ENCODE peak calls at places on chromosomes 7 and 10, in four cellular contexts. V is right atrium auricular region, G is heart left ventricle, S is NB4. C is an unnamed sample.

GRCh38 chr7:27901028-27901760 is 161.2 kb downstream of the TAX1BP1 start:
- DNase-seq in V (no peak), G (no peak), S (peak; percentile 65), C (peak; percentile 71)

GRCh38 chr7:46011501-46011900 is 90.4 kb upstream of the IGFBP3 start:
- DNase-seq in V (no peak), G (no peak), S (no peak), C (no peak)

GRCh38 chr10:97549587-97550322 is 22.8 kb upstream of the ANKRD2 start:
- DNase-seq in V (no peak), G (no peak), S (no peak), C (no peak)

GRCh38 chr10:30062582-30062981 is 3.2 kb upstream of the JCAD start:
- DNase-seq in V (no peak), G (no peak), S (no peak), C (no peak)

GRCh38 chr7:101100858-101101847 is 15.9 kb downstream of the TRIM56 start:
- DNase-seq in V (no peak), G (no peak), S (no peak), C (no peak)

GRCh38 chr10:14565199-14565598 is 209.5 kb downstream of the FAM107B start:
- DNase-seq in V (no peak), G (no peak), S (no peak), C (no peak)

GRCh38 chr7:140053812-140054539 is 8.8 kb downstream of the PARP12 start:
- DNase-seq in V (no peak), G (no peak), S (no peak), C (no peak)

GRCh38 chr7:105689093-105689819 is 108.0 kb upstream of the EFCAB10 start:
- DNase-seq in V (no peak), G (no peak), S (no peak), C (no peak)

GRCh38 chr10:70331486-70332268 is 47.9 kb upstream of the NPFFR1 start:
- DNase-seq in V (peak; percentile 66), G (no peak), S (peak; percentile 99), C (peak; percentile 97)

GRCh38 chr10:121260383-121260782 is 337.9 kb downstream of the FGFR2 start:
- DNase-seq in V (no peak), G (no peak), S (no peak), C (no peak)

GRCh38 chr7:98354511-98355249 is 46.2 kb downstream of the BAIAP2L1 start:
- DNase-seq in V (no peak), G (peak; percentile 66), S (no peak), C (peak; percentile 76)

GRCh38 chr10:20998036-20998435 is 100.9 kb upstream of the NEBL start:
- DNase-seq in V (no peak), G (no peak), S (no peak), C (no peak)

GRCh38 chr7:152872745-152873118 is 113.2 kb downstream of the ACTR3B start:
- DNase-seq in V (no peak), G (no peak), S (no peak), C (no peak)

GRCh38 chr7:93720106-93720505 is 145.6 kb upstream of the CALCR start:
- DNase-seq in V (no peak), G (no peak), S (no peak), C (no peak)

GRCh38 chr10:70510904-70511303 is 32.3 kb downstream of the PALD1 start:
- DNase-seq in V (no peak), G (no peak), S (no peak), C (no peak)

GRCh38 chr7:134414109-134414508 is 44.8 kb downstream of the AKR1B1 start:
- DNase-seq in V (no peak), G (no peak), S (no peak), C (no peak)

GRCh38 chr10:110860576-110861241 is 11.0 kb upstream of the PDCD4 start:
- DNase-seq in V (no peak), G (no peak), S (peak; percentile 43), C (no peak)

GRCh38 chr10:26448292-26448691 is 10.2 kb downstream of the APBB1IP start:
- DNase-seq in V (no peak), G (no peak), S (no peak), C (no peak)

GRCh38 chr10:70459061-70459770 is 17.7 kb upstream of the NODAL start:
- DNase-seq in V (no peak), G (no peak), S (peak; percentile 84), C (no peak)

GRCh38 chr7:150473902-150474301 is 23.5 kb downstream of the GIMAP8 start:
- DNase-seq in V (no peak), G (no peak), S (no peak), C (no peak)

GRCh38 chr10:124299726-124300125 is 119.0 kb downstream of the OAT start:
- DNase-seq in V (no peak), G (no peak), S (no peak), C (no peak)

GRCh38 chr10:122494833-122495232 is 33.5 kb downstream of the HTRA1 start:
- DNase-seq in V (peak; percentile 72), G (no peak), S (no peak), C (peak; percentile 99)

GRCh38 chr7:50824882-50825281 is 42.2 kb upstream of the GRB10 start:
- DNase-seq in V (no peak), G (no peak), S (no peak), C (no peak)

GRCh38 chr10:4541292-4541691 is 284.7 kb upstream of the AKR1E2 start:
- DNase-seq in V (no peak), G (no peak), S (no peak), C (peak; percentile 99)
- TF ChIP-seq CTCF in V (no peak), G (no peak), S (no peak), C (peak; percentile 60)

DNA sequence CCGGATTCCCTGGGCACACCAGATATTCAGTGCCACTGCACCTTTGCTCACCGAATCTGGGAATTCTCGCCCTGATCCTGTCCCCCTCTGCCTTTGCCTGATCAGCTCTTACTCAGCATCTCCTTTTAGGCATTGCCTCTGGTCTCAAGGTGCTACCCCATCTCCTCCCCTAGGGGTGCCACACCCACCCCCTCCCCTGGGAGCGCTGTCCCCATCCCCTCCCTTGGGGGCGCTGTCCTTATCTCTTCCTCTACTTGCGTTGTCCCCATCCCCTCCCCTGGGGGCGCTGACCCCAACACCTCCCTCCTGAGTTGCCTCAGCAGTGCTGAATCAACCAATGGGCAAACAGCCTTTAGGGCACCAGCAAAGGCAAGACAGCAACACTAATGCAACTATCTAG is 686.9 kb upstream of the FOXK1 start:
- DNase-seq in V (no peak), G (no peak), S (peak; percentile 45), C (no peak)
- H3K4me3 ChIP-seq in V (no peak overlapping the region), G (no peak overlapping the region), S (no peak overlapping the region), C (no peak overlapping the region)

DNA sequence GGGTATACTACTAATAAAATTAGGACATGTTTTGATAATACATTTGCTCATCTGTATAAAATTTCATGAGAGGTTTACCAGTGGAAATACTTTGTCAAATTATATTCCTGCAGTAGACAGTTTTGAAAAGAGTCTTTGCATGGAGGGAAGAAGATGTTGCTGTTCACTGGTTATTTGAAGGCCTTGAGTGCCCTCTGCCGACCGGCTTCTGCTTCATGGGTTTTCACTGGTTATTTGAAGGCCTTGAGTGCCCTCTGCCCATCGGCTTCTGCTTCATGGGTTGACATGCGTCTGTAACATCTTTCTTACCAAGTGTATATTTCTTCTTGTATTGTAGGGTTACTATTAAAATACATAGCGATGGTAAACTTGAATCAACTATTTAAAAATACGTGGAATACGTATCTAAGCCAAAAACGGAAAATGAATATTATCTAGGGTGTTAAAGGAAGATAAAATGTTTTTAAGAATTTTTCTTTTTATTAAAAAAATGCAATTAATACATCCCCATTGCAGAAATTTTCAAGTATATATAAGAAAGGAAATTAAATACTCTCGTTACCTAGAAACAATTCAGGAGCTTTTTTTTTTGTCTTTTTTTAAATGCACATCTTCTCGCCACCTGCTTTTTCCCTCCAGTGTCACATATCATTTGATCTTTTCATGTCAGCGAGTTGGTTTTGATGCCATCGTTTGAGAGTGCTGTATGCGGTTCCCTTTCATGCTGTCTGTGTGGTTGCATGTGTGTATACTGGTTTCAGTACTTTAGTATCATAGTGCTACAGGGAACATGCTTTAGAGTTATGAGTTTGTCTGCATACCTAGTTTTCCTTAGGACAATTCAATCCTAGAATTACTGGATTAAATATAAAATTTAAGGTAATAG is 73.4 kb downstream of the SHH start:
- DNase-seq in V (peak; percentile 71), G (peak; percentile 76), S (peak; percentile 76), C (peak; percentile 85)
- TF ChIP-seq CTCF in V (peak; percentile 70), G (peak; percentile 63), S (no peak), C (peak; percentile 82)

GRCh38 chr10:32348297-32349198 is 1.6 kb upstream of the EPC1 start:
- DNase-seq in V (no peak), G (no peak), S (no peak), C (no peak)
- H3K4me3 ChIP-seq in V (no peak overlapping the region), G (no peak overlapping the region), S (no peak overlapping the region), C (no peak overlapping the region)

DNA sequence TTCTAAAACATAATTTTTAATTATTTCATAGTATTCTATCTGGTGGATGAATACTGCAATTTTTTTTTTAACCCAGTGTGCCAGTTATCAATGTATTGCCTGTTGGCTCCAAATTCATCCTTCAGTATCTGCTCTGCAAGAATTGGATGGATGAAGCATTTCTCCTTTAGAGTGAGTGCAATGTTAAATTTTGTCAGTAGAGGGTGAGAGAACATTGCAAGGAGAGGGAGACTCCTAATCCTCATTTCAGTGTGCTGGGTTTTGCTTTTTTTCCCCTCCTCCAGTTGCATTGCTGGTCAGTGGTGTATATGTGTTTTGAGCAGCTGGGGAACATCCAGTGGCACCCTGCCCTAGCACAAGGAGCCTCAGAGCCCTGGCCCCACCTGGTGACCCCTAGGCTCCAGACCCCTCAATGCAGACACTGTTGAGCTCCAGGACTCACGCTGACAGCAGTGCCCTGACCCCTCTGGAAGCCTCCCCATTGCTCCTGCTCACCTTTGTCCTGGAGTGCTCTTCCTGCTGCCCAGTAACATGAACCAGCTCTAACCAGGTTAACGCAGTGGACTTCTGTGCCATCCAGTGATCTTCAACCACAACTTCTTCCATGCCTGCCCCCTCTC is 199.4 kb downstream of the USP6NL start:
- DNase-seq in V (no peak), G (no peak), S (peak; percentile 18), C (no peak)
- TF ChIP-seq CTCF in V (no peak), G (no peak), S (peak; percentile 19), C (no peak)

GRCh38 chr10:127990846-127991542 is 84.1 kb downstream of the PTPRE start:
- DNase-seq in V (no peak), G (no peak), S (no peak), C (peak; percentile 86)
- H3K4me3 ChIP-seq in V (no peak overlapping the region), G (peak overlapping the region; percentile 6), S (no peak overlapping the region), C (no peak overlapping the region)

GRCh38 chr7:2641406-2642393 is 9.9 kb downstream of the TTYH3 start:
- DNase-seq in V (peak; percentile 94), G (peak; percentile 95), S (peak; percentile 88), C (peak; percentile 92)
- TF ChIP-seq CTCF in V (no peak), G (no peak), S (no peak), C (no peak)

GRCh38 chr10:129055966-129056365 is 411.1 kb upstream of the MGMT start:
- DNase-seq in V (no peak), G (no peak), S (no peak), C (no peak)
- H3K4me3 ChIP-seq in V (no peak overlapping the region), G (no peak overlapping the region), S (no peak overlapping the region), C (no peak overlapping the region)

C was measured in fibroblast of mammary gland.